ENCODE peak calls at places on chromosome 4, in ten cellular contexts. C is Panc1, I is A673, D is PC-3, E is H7, Z is IMR-90, M is cardiac fibroblast, A is sigmoid colon, F is neural progenitor cell, O is HepG2. J is an unnamed sample.

GRCh38 chr4:101037249-101037648 is 310.1 kb downstream of the PPP3CA start:
- DNase-seq in C (no peak), I (no peak), D (no peak), E (no peak), Z (no peak), M (peak), A (no peak), F (no peak), O (peak), J (peak)

GRCh38 chr4:74267998-74268606 is 40.2 kb upstream of the EPGN start:
- DNase-seq in C (no peak), I (no peak), D (peak), E (no peak), Z (peak), M (peak), A (no peak), F (no peak), O (no peak), J (peak)

GRCh38 chr4:128558896-128559669 is 250.4 kb upstream of the JADE1 start:
- DNase-seq in C (no peak), I (no peak), D (no peak), E (no peak), Z (peak), M (peak), A (peak), F (no peak), O (no peak), J (peak)

GRCh38 chr4:92387459-92388069 is 83.8 kb downstream of the GRID2 start:
- DNase-seq in C (peak), I (peak), D (peak), E (peak), Z (peak), M (peak), A (no peak), F (peak), O (peak), J (peak)

GRCh38 chr4:147546341-147546740 is 65.4 kb downstream of the EDNRA start:
- DNase-seq in C (no peak), I (peak), D (peak), E (no peak), Z (peak), M (peak), A (no peak), F (no peak), O (no peak), J (peak)

GRCh38 chr4:100165809-100166208 is 24.5 kb downstream of the DDIT4L start:
- DNase-seq in C (no peak), I (no peak), D (no peak), E (no peak), Z (peak), M (no peak), A (no peak), F (peak), O (no peak), J (no peak)

GRCh38 chr4:121679267-121679666 is 17.5 kb downstream of the ANXA5 start:
- DNase-seq in C (no peak), I (no peak), D (no peak), E (no peak), Z (no peak), M (no peak), A (no peak), F (no peak), O (no peak), J (no peak)

GRCh38 chr4:27360651-27361347 is 500.2 kb downstream of the STIM2 start:
- DNase-seq in C (no peak), I (peak), D (peak), E (no peak), Z (peak), M (peak), A (peak), F (peak), O (no peak), J (peak)

GRCh38 chr4:158313566-158313965 is 103.3 kb downstream of the TMEM144 start:
- DNase-seq in C (no peak), I (no peak), D (no peak), E (no peak), Z (peak), M (peak), A (no peak), F (no peak), O (no peak), J (no peak)

GRCh38 chr4:7217453-7218310 is 25.3 kb downstream of the SORCS2 start:
- DNase-seq in C (no peak), I (no peak), D (peak), E (peak), Z (no peak), M (no peak), A (no peak), F (peak), O (no peak), J (no peak)

GRCh38 chr4:177171588-177171987 is 138.1 kb upstream of the NEIL3 start:
- DNase-seq in C (no peak), I (no peak), D (no peak), E (no peak), Z (no peak), M (no peak), A (no peak), F (no peak), O (no peak), J (no peak)

GRCh38 chr4:28772796-28773195 is 1912.2 kb downstream of the STIM2 start:
- DNase-seq in C (no peak), I (no peak), D (no peak), E (no peak), Z (no peak), M (no peak), A (no peak), F (no peak), O (no peak), J (no peak)

GRCh38 chr4:89998350-89999098 is 103.9 kb downstream of the MMRN1 start:
- DNase-seq in C (no peak), I (no peak), D (no peak), E (no peak), Z (no peak), M (no peak), A (no peak), F (peak), O (no peak), J (no peak)

GRCh38 chr4:119781044-119781443 is 152.4 kb upstream of the PDE5A start:
- DNase-seq in C (no peak), I (no peak), D (no peak), E (no peak), Z (no peak), M (no peak), A (no peak), F (no peak), O (no peak), J (no peak)

GRCh38 chr4:141220271-141220654 is 432 bp upstream of the ZNF330 start:
- DNase-seq in C (no peak), I (no peak), D (no peak), E (peak), Z (no peak), M (no peak), A (no peak), F (peak), O (no peak), J (no peak)

GRCh38 chr4:104915864-104916263 is 230.8 kb upstream of the TET2 start:
- DNase-seq in C (no peak), I (no peak), D (no peak), E (peak), Z (no peak), M (no peak), A (no peak), F (no peak), O (peak), J (no peak)

GRCh38 chr4:16627999-16628398 is 270.4 kb downstream of the LDB2 start:
- DNase-seq in C (no peak), I (no peak), D (peak), E (no peak), Z (peak), M (peak), A (no peak), F (no peak), O (no peak), J (peak)

GRCh38 chr4:158295053-158295452 is 84.8 kb downstream of the TMEM144 start:
- DNase-seq in C (no peak), I (no peak), D (no peak), E (no peak), Z (no peak), M (peak), A (no peak), F (no peak), O (peak), J (no peak)

GRCh38 chr4:52425751-52426326 is 233.3 kb downstream of the USP46 start:
- DNase-seq in C (no peak), I (peak), D (peak), E (no peak), Z (no peak), M (no peak), A (no peak), F (no peak), O (no peak), J (peak)

GRCh38 chr4:35459045-35459444 is 785.3 kb downstream of the ARAP2 start:
- DNase-seq in C (no peak), I (no peak), D (no peak), E (no peak), Z (no peak), M (no peak), A (no peak), F (no peak), O (no peak), J (no peak)

GRCh38 chr4:39591290-39591689 is 47.4 kb downstream of the SMIM14 start:
- DNase-seq in C (no peak), I (no peak), D (peak), E (no peak), Z (peak), M (peak), A (no peak), F (no peak), O (peak), J (peak)

GRCh38 chr4:77817304-77818076 is 1.7 kb downstream of the CNOT6L start:
- DNase-seq in C (no peak), I (no peak), D (no peak), E (no peak), Z (no peak), M (no peak), A (no peak), F (no peak), O (peak), J (peak)

GRCh38 chr4:184450045-184450444 is 24.3 kb downstream of the IRF2 start:
- DNase-seq in C (no peak), I (peak), D (peak), E (no peak), Z (peak), M (peak), A (no peak), F (no peak), O (no peak), J (peak)

DNA sequence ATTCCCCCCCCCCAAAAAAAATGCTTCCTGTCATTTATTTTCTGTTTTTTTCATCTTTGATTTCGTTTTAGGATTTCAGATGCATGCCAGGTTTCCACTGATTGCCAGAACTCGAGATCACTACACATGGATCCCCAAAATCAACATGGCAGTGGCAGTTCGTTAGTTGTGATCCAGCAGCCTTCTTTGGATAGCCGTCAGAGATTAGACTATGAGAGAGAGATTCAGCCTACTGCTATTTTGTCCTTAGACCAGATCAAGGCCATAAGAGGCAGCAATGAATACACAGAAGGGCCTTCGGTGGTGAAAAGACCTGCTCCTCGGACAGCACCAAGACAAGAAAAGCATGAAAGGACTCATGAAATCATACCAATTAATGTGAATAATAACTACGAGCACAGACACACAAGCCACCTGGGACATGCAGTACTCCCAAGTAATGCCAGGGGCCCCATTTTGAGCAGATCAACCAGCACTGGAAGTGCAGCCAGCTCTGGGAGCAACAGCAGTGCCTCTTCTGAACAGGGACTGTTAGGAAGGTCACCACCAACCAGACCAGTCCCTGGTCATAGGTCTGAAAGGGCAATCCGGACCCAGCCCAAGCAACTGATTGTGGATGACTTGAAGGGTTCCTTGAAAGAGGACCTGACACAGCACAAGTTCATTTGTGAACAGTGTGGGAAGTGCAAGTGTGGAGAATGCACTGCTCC is 5.0 kb downstream of the SPRY1 start:
- DNase-seq in C (no peak), I (no peak), D (no peak), E (no peak), Z (no peak), M (peak), A (no peak), F (no peak), O (no peak), J (no peak)
- H3K4me3 ChIP-seq in C (peak), I (no peak), D (peak), E (no peak), Z (no peak), M (peak), A (peak), F (no peak), O (peak), J (no peak)

GRCh38 chr4:86439293-86439692 is 79.4 kb upstream of the MAPK10 start:
- DNase-seq in C (no peak), I (no peak), D (no peak), E (no peak), Z (no peak), M (no peak), A (no peak), F (no peak), O (no peak), J (no peak)
- H3K4me3 ChIP-seq in C (no peak), I (no peak), D (no peak), E (no peak), Z (no peak), M (no peak), A (no peak), F (no peak), O (no peak), J (no peak)

GRCh38 chr4:384311-385010 is 46.8 kb downstream of the ZNF141 start:
- DNase-seq in C (no peak), I (no peak), D (no peak), E (no peak), Z (no peak), M (no peak), A (no peak), F (no peak), O (no peak), J (no peak)

GRCh38 chr4:385934-386707 is 48.5 kb downstream of the ZNF141 start:
- DNase-seq in C (no peak), I (no peak), D (no peak), E (no peak), Z (no peak), M (no peak), A (no peak), F (no peak), O (no peak), J (peak)

DNA sequence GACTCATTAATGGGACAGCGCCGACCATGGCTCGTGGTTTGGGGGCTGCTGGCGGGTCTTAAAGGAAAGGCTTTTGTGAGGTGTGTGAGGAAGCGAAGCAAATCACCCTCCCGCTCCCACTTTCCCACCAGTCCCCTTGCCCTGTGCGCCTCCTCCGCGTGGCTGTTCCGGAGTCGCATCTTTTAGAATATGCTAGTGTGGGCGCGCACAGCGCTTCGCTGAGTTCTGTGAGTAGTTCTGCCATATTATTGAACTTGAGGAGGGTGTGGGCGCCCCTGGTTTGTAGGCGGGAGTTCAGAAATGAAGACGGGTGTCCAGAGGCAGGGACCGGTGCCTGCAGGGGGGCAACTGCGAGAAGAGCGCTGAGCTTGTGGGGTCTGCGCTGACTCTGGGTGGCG is 49.1 kb downstream of the ZNF141 start:
- DNase-seq in C (no peak), I (no peak), D (no peak), E (no peak), Z (no peak), M (no peak), A (no peak), F (no peak), O (no peak), J (no peak)
- H3K4me3 ChIP-seq in C (no peak), I (no peak), D (no peak), E (no peak), Z (no peak), M (no peak), A (no peak), F (no peak), O (no peak), J (no peak)

GRCh38 chr4:41660350-41660749 is 88.2 kb downstream of the PHOX2B start:
- DNase-seq in C (no peak), I (no peak), D (no peak), E (no peak), Z (no peak), M (no peak), A (no peak), F (no peak), O (no peak), J (no peak)
- H3K4me3 ChIP-seq in C (no peak), I (no peak), D (no peak), E (no peak), Z (no peak), M (no peak), A (no peak), F (no peak), O (no peak), J (no peak)

GRCh38 chr4:118280501-118281218 is 72.1 kb downstream of the PRSS12 start:
- DNase-seq in C (peak), I (peak), D (peak), E (peak), Z (peak), M (peak), A (no peak), F (peak), O (peak), J (peak)
- H3K4me3 ChIP-seq in C (no peak), I (peak), D (peak), E (no peak), Z (peak), M (no peak), A (no peak), F (peak), O (peak), J (peak)

GRCh38 chr4:151013944-151014343 is 1.1 kb downstream of the LRBA start:
- DNase-seq in C (no peak), I (no peak), D (no peak), E (no peak), Z (no peak), M (peak), A (no peak), F (no peak), O (no peak), J (no peak)
- H3K4me3 ChIP-seq in C (peak), I (peak), D (peak), E (peak), Z (peak), M (peak), A (peak), F (peak), O (peak), J (peak)

DNA sequence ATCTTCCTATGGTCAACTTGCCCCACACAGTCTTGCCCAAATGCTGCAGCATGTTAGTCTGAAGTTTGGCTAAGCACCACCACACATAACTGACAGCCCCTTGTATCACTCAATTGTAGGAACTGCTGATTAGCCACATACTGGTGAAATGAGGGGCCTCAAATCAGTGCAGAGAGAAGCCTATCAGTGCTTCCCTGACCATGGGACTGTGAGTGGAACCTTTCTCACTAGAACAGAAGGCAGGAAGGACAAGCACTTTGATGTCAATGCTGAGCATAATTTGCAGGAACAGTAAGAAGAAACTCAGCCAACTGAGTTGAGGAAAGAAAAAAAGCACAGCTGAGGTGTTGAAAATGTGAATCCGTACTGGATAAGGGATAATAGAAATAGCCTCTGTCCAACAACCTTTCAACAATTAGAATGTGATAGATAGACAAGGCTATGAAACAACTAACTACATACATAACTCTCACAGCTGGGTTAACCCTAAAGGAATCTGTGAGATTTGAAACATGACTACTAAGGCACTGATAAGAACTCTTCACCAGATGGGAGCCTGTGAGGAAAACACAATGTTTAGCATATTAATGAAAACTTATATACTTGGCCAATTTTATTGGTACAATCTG is 136.6 kb upstream of the SH3RF1 start:
- DNase-seq in C (no peak), I (no peak), D (no peak), E (no peak), Z (peak), M (no peak), A (no peak), F (no peak), O (no peak), J (no peak)
- H3K4me3 ChIP-seq in C (no peak), I (no peak), D (no peak), E (no peak), Z (no peak), M (no peak), A (no peak), F (no peak), O (no peak), J (no peak)

GRCh38 chr4:133145758-133146157 is 3.3 kb upstream of the PCDH10 start:
- DNase-seq in C (no peak), I (no peak), D (no peak), E (no peak), Z (no peak), M (no peak), A (no peak), F (no peak), O (no peak), J (no peak)
- H3K4me3 ChIP-seq in C (peak), I (peak), D (peak), E (peak), Z (no peak), M (peak), A (no peak), F (peak), O (no peak), J (no peak)

GRCh38 chr4:151228196-151229119 is 48.5 kb upstream of the PRSS48 start:
- DNase-seq in C (no peak), I (no peak), D (peak), E (no peak), Z (peak), M (peak), A (no peak), F (no peak), O (no peak), J (peak)

GRCh38 chr4:151231915-151232595 is 44.9 kb upstream of the PRSS48 start:
- DNase-seq in C (no peak), I (no peak), D (no peak), E (no peak), Z (no peak), M (no peak), A (no peak), F (no peak), O (no peak), J (no peak)

GRCh38 chr4:151223465-151223864 is 53.5 kb upstream of the PRSS48 start:
- DNase-seq in C (no peak), I (no peak), D (no peak), E (no peak), Z (no peak), M (no peak), A (no peak), F (no peak), O (no peak), J (no peak)

GRCh38 chr4:151227731-151228130 is 49.2 kb upstream of the PRSS48 start:
- DNase-seq in C (peak), I (no peak), D (peak), E (no peak), Z (peak), M (peak), A (peak), F (no peak), O (no peak), J (peak)

DNA sequence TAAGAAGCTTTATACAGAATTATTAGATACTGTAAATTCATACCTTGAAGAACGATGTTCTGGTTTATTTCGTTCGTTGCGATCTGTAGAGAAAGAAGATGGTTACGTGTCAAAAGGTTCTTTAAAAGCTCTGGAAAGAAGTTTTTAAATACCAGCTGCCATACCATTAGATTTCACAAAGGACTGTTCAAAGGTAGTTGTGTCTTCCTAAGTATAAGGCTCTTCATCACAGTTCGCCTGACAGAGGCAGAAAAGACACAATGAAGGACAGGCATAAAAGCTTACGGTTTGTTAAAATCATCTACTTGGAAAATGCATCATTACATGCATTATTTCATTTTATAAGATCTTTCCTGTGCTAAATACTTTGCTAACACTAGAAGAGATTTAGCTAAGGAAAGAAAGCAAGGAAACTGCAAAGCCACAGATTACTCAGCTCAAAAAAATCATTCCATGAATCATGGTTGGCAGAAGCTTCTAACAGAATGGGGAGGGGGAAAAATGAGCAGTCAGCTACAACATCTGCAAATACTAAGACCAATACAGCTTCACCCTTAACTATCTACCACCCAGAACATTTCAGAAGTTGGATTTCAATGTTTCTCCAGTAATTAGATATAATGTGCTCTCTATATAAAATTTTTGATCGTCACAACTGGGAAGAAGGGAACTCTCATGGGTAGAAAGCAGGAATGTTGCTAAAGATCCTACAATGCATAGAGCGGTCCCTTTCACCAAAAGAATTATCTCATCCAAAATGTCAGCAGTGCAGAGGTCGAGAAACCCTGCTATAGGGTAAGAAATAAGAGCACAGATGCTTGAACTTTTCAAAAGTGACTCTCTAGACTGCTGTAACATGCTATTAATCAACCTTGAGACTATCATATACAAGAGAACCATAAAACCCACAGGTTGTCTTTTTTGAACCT is 50.7 kb upstream of the PRSS48 start:
- DNase-seq in C (peak), I (no peak), D (peak), E (no peak), Z (peak), M (peak), A (no peak), F (no peak), O (no peak), J (peak)
- H3K4me3 ChIP-seq in C (no peak), I (no peak), D (peak), E (no peak), Z (peak), M (peak), A (peak), F (no peak), O (no peak), J (peak)